ENCODE peak calls at places on chromosome 21, in four cellular contexts. One of them, this sample, is unnamed.

GRCh38 chr21:31326478-31327247 is 17.4 kb downstream of the TIAM1 start:
- DNase-seq in esophagus squamous epithelium: no peak
- DNase-seq in keratinocyte: no peak
- DNase-seq in choroid plexus epithelial cell: no peak
- DNase-seq in this sample: no peak

GRCh38 chr21:36557316-36557715 is 77.4 kb upstream of the CLDN14 start:
- DNase-seq in esophagus squamous epithelium: no peak
- DNase-seq in keratinocyte: no peak
- DNase-seq in choroid plexus epithelial cell: no peak
- DNase-seq in this sample: no peak

GRCh38 chr21:46040707-46041106 is 57.2 kb upstream of the COL6A2 start:
- DNase-seq in esophagus squamous epithelium: no peak
- DNase-seq in keratinocyte: no peak
- DNase-seq in choroid plexus epithelial cell: no peak
- DNase-seq in this sample: no peak

GRCh38 chr21:17819878-17820232 is 699 bp upstream of the C21orf91 start:
- DNase-seq in esophagus squamous epithelium: no peak
- DNase-seq in keratinocyte: no peak
- DNase-seq in choroid plexus epithelial cell: no peak
- DNase-seq in this sample: no peak

GRCh38 chr21:39630191-39630591 is 17.5 kb downstream of the B3GALT5 start:
- DNase-seq in esophagus squamous epithelium: no peak
- DNase-seq in keratinocyte: no peak
- DNase-seq in choroid plexus epithelial cell: peak
- DNase-seq in this sample: no peak

GRCh38 chr21:18041012-18041411 is 203.6 kb upstream of the CHODL start:
- DNase-seq in esophagus squamous epithelium: no peak
- DNase-seq in keratinocyte: no peak
- DNase-seq in choroid plexus epithelial cell: peak
- DNase-seq in this sample: peak

GRCh38 chr21:30372139-30372770 is at the start of gene KRTAP13-2:
- DNase-seq in esophagus squamous epithelium: no peak
- DNase-seq in keratinocyte: no peak
- DNase-seq in choroid plexus epithelial cell: no peak
- DNase-seq in this sample: no peak

GRCh38 chr21:31974454-31974985 is 101.7 kb downstream of the HUNK start:
- DNase-seq in esophagus squamous epithelium: no peak
- DNase-seq in keratinocyte: no peak
- DNase-seq in choroid plexus epithelial cell: no peak
- DNase-seq in this sample: no peak

GRCh38 chr21:44818636-44819011 is 762 bp upstream of the SUMO3 start:
- DNase-seq in esophagus squamous epithelium: no peak
- DNase-seq in keratinocyte: no peak
- DNase-seq in choroid plexus epithelial cell: no peak
- DNase-seq in this sample: no peak
- H3K4me3 ChIP-seq in esophagus squamous epithelium: peak
- H3K4me3 ChIP-seq in keratinocyte: peak
- H3K4me3 ChIP-seq in choroid plexus epithelial cell: peak
- H3K4me3 ChIP-seq in this sample: peak

DNA sequence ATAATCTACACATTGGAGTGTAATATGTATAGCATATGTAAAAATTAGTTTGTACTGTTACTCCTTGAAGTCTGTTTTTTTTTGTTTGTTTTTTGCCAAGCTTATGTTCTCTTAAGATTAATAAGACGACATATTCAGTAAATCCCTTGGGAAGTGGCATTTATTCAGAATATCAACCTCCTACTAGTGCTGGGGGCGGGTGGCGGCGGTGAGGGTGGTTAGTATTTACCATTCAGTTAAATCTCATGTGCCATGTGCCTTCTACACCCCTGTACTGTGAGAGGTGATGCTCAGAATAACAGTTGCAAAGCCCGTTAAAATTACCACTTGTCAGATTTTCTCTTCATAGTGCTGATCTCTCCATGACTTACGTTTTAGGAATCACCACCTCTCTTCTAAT is 3.0 kb downstream of the BACH1 start:
- DNase-seq in esophagus squamous epithelium: no peak
- DNase-seq in keratinocyte: no peak
- DNase-seq in choroid plexus epithelial cell: no peak
- DNase-seq in this sample: no peak
- TF ChIP-seq CTCF in esophagus squamous epithelium: no peak
- TF ChIP-seq CTCF in keratinocyte: no peak
- TF ChIP-seq CTCF in choroid plexus epithelial cell: no peak
- TF ChIP-seq CTCF in this sample: no peak

DNA sequence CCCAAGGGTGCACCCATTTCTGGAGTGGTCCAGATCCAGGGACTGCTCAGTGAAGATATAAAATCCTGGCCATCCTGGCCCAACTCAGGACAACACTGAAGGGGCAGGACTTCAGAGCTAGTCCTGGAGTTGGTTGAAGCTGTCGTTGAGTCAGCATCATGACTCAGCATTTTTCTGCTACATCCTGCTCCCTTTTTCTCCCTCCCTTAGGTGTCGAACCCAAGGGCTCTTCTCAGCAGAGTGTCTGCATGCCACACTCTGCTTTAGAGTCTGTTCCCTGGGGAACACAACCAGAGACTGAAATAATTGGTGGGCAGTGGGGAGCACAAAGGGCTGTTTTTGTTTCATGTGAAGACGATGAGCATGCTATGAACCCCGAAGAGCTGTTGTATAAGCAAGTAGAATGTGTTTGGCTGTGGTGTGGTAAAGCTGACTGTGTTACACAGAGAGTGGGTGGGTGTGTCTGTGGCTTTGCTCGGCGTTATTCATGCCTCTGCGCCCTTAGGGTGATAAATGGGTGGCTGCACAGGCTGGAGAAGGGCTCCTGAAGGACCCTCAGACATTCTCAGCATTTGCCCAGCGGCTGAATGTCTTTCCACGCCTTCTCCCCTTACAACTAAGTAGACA is 167.2 kb downstream of the CYYR1 start:
- DNase-seq in esophagus squamous epithelium: no peak
- DNase-seq in keratinocyte: no peak
- DNase-seq in choroid plexus epithelial cell: peak
- DNase-seq in this sample: peak
- H3K4me3 ChIP-seq in esophagus squamous epithelium: peak
- H3K4me3 ChIP-seq in keratinocyte: peak
- H3K4me3 ChIP-seq in choroid plexus epithelial cell: peak
- H3K4me3 ChIP-seq in this sample: no peak

DNA sequence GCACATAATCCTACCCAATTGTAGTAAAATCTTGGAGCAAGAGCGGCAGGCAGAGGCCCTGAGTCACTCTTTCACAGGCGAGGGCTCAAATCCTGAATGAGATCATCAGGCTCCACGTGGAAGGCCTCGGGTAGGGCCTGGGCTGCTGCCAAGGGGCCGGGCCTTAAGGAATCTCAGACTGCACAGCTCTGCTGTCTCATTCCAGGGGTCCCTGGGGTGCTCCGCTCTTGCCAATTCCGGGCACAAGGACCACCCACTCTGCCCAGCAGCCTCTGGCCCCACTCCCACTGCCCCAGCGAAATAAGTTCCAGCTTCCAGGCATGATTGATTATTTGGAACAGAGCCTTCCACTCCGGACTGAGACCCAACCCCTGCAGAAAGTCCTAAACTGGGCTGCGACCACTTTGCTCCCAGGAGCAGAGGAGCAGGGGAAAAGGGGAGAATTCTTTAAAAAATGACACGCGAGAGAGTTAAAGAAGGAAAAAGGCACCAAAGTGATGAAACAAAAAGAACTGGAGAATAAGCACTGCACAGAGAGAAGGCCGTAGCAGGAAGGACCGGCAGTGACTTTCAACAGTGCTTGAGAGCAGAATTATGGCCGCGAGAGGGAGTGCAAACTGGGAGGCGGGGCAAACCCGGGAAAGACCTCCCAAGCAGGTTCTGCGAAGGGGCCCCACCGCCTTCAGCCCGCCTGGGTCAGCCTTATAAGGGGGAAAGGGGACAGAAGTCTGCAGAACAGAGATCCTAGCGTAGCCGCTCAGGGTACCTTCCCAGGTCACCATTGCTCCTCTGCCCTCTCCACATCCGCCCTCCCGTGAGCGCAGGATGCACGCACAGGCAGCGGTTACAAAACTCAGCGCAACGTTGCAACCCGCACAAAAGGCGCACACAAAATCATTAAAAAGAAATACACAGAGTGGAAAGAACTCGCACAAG is 2.0 kb downstream of the ADAMTS1 start:
- DNase-seq in esophagus squamous epithelium: no peak
- DNase-seq in keratinocyte: no peak
- DNase-seq in choroid plexus epithelial cell: peak
- DNase-seq in this sample: peak
- TF ChIP-seq CTCF in esophagus squamous epithelium: peak
- TF ChIP-seq CTCF in keratinocyte: peak
- TF ChIP-seq CTCF in choroid plexus epithelial cell: peak
- TF ChIP-seq CTCF in this sample: peak

GRCh38 chr21:14675774-14676530 is 129.8 kb upstream of the SAMSN1 start:
- DNase-seq in esophagus squamous epithelium: no peak
- DNase-seq in keratinocyte: no peak
- DNase-seq in choroid plexus epithelial cell: peak
- DNase-seq in this sample: no peak

GRCh38 chr21:14673649-14674048 is 127.5 kb upstream of the SAMSN1 start:
- DNase-seq in esophagus squamous epithelium: no peak
- DNase-seq in keratinocyte: no peak
- DNase-seq in choroid plexus epithelial cell: no peak
- DNase-seq in this sample: no peak

GRCh38 chr21:14678987-14679574 is 133.0 kb upstream of the SAMSN1 start:
- DNase-seq in esophagus squamous epithelium: no peak
- DNase-seq in keratinocyte: no peak
- DNase-seq in choroid plexus epithelial cell: no peak
- DNase-seq in this sample: no peak

GRCh38 chr21:14677639-14678179 is 131.6 kb upstream of the SAMSN1 start:
- DNase-seq in esophagus squamous epithelium: no peak
- DNase-seq in keratinocyte: no peak
- DNase-seq in choroid plexus epithelial cell: no peak
- DNase-seq in this sample: no peak

DNA sequence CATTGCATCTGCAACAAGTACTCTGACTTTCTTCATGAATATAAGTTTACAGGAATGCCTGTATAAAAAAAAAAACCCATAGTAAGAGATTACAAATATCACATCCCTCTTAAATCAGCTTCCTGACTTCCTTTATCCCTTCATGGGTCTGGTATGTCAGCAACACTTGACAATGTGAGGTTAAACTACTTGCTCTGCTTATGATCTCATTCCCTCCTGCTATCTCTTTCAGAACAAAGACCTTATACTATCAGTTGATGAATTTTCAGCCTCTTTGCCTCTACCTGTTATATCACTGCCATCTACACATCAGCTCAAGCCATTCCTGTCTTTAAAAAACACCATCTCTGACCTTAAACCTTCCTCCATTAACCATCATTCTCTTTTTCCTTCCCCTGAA is 130.9 kb upstream of the SAMSN1 start:
- DNase-seq in esophagus squamous epithelium: no peak
- DNase-seq in keratinocyte: no peak
- DNase-seq in choroid plexus epithelial cell: peak
- DNase-seq in this sample: no peak
- H3K4me3 ChIP-seq in esophagus squamous epithelium: no peak
- H3K4me3 ChIP-seq in keratinocyte: no peak
- H3K4me3 ChIP-seq in choroid plexus epithelial cell: no peak
- H3K4me3 ChIP-seq in this sample: no peak

DNA sequence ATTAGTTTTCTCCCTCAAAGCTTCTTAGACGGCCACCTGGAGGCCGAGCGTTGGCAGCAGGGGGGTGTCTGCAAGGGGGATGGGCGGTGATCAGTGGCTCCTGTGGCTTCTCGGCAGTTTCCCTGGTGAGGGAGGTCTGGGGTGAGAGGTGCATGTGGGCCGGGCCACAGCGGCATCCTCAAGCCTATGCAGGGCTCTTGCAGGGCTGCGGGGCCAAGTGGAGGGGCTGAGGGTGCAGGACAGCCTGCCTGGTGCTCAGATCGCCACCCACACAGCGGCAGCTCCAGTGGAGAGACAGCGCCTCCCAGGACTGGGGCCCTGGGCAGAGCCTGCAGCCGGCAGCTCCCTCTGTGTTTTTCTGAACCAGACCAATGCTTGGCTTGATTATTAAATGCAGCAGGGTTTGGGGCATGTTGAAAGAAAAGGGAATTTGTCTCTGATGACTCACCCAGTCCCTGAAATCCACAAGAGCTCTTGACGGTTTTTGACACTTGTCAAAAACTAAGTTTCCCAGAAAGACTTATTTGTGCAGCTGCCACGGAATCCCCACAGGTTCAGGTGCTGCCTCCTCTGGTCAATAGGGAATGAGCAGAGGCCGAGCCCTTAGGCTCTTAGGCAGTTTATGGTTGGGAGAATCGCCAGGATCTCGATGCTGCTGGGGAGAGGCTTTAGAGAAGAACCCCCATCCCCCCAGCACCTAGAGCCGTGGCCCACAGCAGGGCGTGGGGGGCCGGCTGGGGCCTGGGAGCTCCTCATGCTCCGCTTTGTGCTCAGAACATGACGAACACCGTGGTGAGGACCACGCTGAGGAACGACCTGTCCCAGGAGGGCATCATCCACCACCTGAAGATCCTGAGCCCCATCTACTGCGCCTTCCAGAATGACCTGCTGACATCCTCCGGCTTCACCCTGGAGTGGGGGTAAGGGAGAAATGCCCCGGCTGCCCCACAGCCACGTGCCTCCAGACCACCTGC is 54.7 kb downstream of the UMODL1 start:
- DNase-seq in esophagus squamous epithelium: no peak
- DNase-seq in keratinocyte: no peak
- DNase-seq in choroid plexus epithelial cell: peak
- DNase-seq in this sample: peak
- TF ChIP-seq CTCF in esophagus squamous epithelium: peak
- TF ChIP-seq CTCF in keratinocyte: no peak
- TF ChIP-seq CTCF in choroid plexus epithelial cell: peak
- TF ChIP-seq CTCF in this sample: peak

GRCh38 chr21:33332143-33332542 is 7.4 kb downstream of the IFNAR1 start:
- DNase-seq in esophagus squamous epithelium: no peak
- DNase-seq in keratinocyte: no peak
- DNase-seq in choroid plexus epithelial cell: no peak
- DNase-seq in this sample: no peak
- H3K4me3 ChIP-seq in esophagus squamous epithelium: no peak
- H3K4me3 ChIP-seq in keratinocyte: no peak
- H3K4me3 ChIP-seq in choroid plexus epithelial cell: no peak
- H3K4me3 ChIP-seq in this sample: no peak

DNA sequence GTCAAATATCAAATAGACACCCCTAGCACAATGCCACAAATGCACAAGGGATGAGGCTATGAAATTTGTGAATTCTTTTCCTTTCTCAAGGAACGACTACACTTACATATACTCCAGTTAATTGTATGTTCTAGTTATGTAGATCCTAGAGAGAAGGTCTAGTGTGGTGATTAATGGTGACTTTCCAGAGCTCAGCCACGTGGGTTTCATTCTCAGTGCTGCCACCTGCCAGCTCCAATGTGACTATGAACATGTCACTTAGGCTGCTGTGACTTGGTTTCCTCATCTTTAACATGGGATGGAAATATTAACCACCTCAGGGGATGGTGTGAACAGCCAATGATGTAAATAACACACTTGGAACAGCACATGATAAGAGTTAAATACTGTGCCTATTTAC is 138.3 kb downstream of the APP start:
- DNase-seq in esophagus squamous epithelium: no peak
- DNase-seq in keratinocyte: no peak
- DNase-seq in choroid plexus epithelial cell: peak
- DNase-seq in this sample: no peak
- TF ChIP-seq CTCF in esophagus squamous epithelium: no peak
- TF ChIP-seq CTCF in keratinocyte: no peak
- TF ChIP-seq CTCF in choroid plexus epithelial cell: peak
- TF ChIP-seq CTCF in this sample: no peak

This sample was measured in hepatocyte.